ENCODE peak calls at places on chromosomes 13 and 19, in nine cellular contexts. K is lower leg skin, E is AG04450, B is astrocyte of the spinal cord, N is brain microvascular endothelial cell, X is colonic mucosa, D is BE2C, F is fibroblast of the aortic adventitia, J is uterus. T is an unnamed sample.

GRCh38 chr13:109778102-109778542 is 8.3 kb downstream of the IRS2 start:
- DNase-seq in K (no peak), E (no peak), B (peak), N (no peak), X (peak), D (no peak), F (no peak), J (no peak), T (no peak)

GRCh38 chr13:42396501-42396900 is 124.5 kb downstream of the AKAP11 start:
- DNase-seq in K (no peak), E (no peak), B (no peak), N (no peak), X (no peak), D (no peak), F (no peak), J (no peak), T (no peak)

GRCh38 chr13:76980075-76980718 is 11.7 kb upstream of the CLN5 start:
- DNase-seq in K (peak), E (peak), B (peak), N (peak), X (peak), D (peak), F (peak), J (peak), T (no peak)

GRCh38 chr19:10115392-10116084 is 4.0 kb downstream of the P2RY11 start:
- DNase-seq in K (no peak), E (no peak), B (no peak), N (no peak), X (no peak), D (no peak), F (no peak), J (no peak), T (no peak)

GRCh38 chr13:100130092-100130491 is 41.2 kb downstream of the PCCA start:
- DNase-seq in K (no peak), E (no peak), B (peak), N (no peak), X (no peak), D (peak), F (peak), J (no peak), T (no peak)

GRCh38 chr19:39111593-39112199 is 13.9 kb upstream of the PAK4 start:
- DNase-seq in K (no peak), E (no peak), B (no peak), N (no peak), X (no peak), D (peak), F (no peak), J (no peak), T (no peak)

GRCh38 chr13:109602356-109602755 is 184.0 kb downstream of the IRS2 start:
- DNase-seq in K (no peak), E (no peak), B (no peak), N (no peak), X (no peak), D (no peak), F (no peak), J (no peak), T (no peak)

GRCh38 chr19:12995596-12996541 is 594 bp downstream of the NFIX start:
- DNase-seq in K (peak), E (no peak), B (no peak), N (no peak), X (peak), D (no peak), F (no peak), J (no peak), T (no peak)

GRCh38 chr19:2775556-2776430 is 7.3 kb downstream of the SGTA start:
- DNase-seq in K (no peak), E (no peak), B (peak), N (peak), X (peak), D (no peak), F (no peak), J (peak), T (peak)

GRCh38 chr19:8569066-8569761 is 8.0 kb downstream of the MYO1F start:
- DNase-seq in K (no peak), E (peak), B (peak), N (peak), X (peak), D (no peak), F (peak), J (no peak), T (peak)

GRCh38 chr19:32223595-32224370 is 121.6 kb upstream of the ZNF507 start:
- DNase-seq in K (peak), E (no peak), B (no peak), N (no peak), X (no peak), D (no peak), F (no peak), J (no peak), T (no peak)

GRCh38 chr19:15222738-15223648 is 9.3 kb downstream of the EPHX3 start:
- DNase-seq in K (peak), E (peak), B (peak), N (peak), X (peak), D (peak), F (peak), J (peak), T (peak)

DNA sequence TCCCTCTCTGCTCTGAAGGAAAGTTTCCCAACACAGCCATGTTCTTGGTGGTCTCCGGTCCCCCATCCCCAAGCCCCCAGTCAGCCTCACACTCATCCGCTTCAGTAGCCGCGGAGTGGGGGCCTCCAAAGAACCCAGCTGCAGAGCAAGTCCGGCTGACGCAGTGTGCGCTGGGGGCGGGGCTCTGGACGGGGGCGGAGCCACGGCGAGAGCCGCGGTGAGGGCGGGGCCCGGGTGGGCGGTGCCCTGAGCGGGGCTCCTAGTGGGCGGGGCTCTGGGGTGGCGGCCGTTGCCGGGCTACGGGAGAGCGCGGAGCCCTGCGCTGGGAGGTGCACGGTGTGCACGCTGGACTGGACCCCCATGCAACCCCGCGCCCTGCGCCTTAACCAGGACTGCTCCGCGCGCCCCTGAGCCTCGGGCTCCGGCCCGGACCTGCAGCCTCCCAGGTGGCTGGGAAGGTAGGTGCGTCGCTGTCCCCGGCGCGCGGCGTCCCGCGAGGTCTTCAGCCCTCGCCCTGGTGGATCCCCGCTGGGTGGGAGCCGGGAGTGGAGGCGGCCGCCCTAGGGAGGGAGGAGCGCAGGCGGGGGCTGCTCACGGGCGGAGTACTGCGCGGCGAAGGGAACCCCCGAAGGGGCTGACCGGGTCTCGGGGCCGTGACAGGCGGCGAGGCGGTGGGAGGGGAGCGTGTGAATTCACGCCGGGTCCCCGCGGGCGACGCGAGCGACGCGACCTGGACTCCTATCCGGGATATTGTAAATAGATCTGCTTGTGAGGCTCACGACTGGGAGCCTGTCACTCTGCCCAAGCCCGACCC is 9.1 kb downstream of the TNFRSF19 start:
- DNase-seq in K (peak), E (peak), B (peak), N (peak), X (peak), D (peak), F (peak), J (peak), T (no peak)
- TF ChIP-seq CTCF in K (no peak), E (no peak), B (no peak), N (no peak), X (no peak), D (no peak), F (no peak), J (no peak), T (no peak)

DNA sequence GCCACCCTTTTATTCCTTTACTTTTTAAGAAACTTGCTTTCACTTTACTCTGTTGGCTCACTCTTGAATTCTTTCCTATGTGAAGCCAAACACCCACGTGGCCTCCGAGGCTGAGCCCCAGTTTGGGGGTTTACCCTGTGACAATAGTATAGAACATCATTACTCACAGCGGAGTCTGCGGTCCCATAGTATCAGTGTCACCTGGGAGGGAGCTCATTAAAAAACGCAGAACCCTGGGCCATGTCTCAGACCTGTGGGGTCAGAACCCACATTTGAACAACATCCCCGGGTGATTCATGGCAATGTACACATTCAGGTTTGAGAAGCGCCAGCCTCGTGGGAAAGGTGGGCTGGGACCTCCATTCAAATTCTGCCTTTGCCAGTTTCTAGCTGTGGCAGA is 36.0 kb upstream of the UBL3 start:
- DNase-seq in K (no peak), E (no peak), B (no peak), N (no peak), X (no peak), D (no peak), F (no peak), J (no peak), T (no peak)
- H3K4me3 ChIP-seq in K (no peak), E (no peak), B (no peak), N (no peak), X (no peak), D (no peak), F (no peak), J (no peak), T (no peak)

GRCh38 chr19:48395499-48395898 is 2.0 kb downstream of the GRIN2D start:
- DNase-seq in K (no peak), E (no peak), B (no peak), N (no peak), X (no peak), D (no peak), F (no peak), J (no peak), T (no peak)
- TF ChIP-seq CTCF in K (no peak), E (no peak), B (no peak), N (no peak), X (no peak), D (no peak), F (no peak), J (no peak), T (no peak)

DNA sequence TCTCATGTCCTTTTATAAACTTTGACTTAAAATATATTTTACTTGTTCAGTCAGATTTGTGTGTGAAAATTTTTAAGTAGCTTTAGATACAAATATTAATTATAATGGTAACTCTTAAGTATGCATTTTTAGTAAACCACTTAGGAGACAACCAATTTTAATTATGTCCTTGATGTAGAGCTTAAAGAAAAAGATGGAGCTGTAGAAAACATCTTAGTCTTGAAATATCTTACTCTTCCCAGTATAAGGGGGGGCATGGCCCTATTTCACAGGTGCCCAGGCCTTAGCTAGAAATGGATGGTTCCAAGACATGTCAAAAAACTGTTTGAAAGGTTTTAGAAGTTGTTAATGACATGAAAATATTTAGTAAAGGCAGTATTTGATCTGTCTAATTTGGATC is 43.4 kb upstream of the CEACAM21 start:
- DNase-seq in K (no peak), E (no peak), B (no peak), N (no peak), X (no peak), D (no peak), F (no peak), J (no peak), T (no peak)
- H3K4me3 ChIP-seq in K (no peak), E (no peak), B (no peak), N (no peak), X (no peak), D (no peak), F (no peak), J (no peak), T (no peak)

GRCh38 chr13:41193469-41193868 is 900 bp downstream of the KBTBD7 start:
- DNase-seq in K (no peak), E (no peak), B (no peak), N (no peak), X (no peak), D (no peak), F (no peak), J (no peak), T (no peak)
- TF ChIP-seq CTCF in K (no peak), E (no peak), B (no peak), N (no peak), X (no peak), D (no peak), F (no peak), J (no peak), T (no peak)

DNA sequence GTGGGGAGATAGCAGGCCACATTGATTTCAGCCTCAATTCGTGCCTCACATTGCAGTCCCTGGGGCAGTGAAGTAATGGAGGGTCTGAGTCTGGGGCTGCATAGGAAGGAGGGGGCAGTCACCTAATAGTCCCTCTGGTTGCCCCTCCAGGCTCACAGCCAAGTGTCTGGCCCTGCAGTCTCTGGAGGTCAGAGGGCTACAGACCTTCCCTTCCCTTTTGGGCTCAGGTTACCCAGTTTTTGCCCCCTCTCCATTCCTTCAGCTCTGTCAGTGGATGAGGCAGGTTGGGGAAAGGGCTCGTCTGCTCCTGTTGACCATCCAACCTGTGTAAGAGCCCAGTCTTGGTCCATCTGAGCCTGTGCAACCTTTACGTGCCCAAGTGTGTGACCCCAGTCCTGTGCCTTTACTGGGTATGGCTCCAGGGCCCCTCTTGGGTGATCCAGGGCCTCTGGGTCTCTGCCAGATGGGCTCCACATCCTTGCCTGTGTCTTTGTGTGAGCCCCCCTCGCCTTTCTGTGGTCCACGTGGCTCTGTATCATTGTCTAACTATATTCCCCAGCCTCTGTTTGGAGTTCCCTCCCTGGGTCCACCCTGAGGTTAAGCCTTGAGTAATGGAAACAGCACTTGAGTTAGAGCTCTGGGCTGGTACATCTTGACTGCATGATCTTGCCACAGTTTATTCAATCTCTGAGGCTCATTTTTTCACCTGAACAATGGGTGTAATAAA is 13.1 kb downstream of the CIC start:
- DNase-seq in K (peak), E (no peak), B (no peak), N (no peak), X (no peak), D (peak), F (peak), J (peak), T (no peak)
- H3K4me3 ChIP-seq in K (no peak), E (peak), B (no peak), N (no peak), X (no peak), D (peak), F (peak), J (no peak), T (peak)

GRCh38 chr19:11265785-11266236 is 3.5 kb upstream of the DOCK6 start:
- DNase-seq in K (no peak), E (no peak), B (peak), N (no peak), X (peak), D (no peak), F (peak), J (no peak), T (no peak)

GRCh38 chr19:11265177-11265784 is 3.0 kb upstream of the DOCK6 start:
- DNase-seq in K (no peak), E (no peak), B (no peak), N (no peak), X (no peak), D (no peak), F (no peak), J (no peak), T (no peak)

GRCh38 chr19:11261902-11262839 is at the start of gene DOCK6:
- DNase-seq in K (no peak), E (no peak), B (no peak), N (no peak), X (peak), D (peak), F (no peak), J (peak), T (no peak)

GRCh38 chr19:11263726-11264125 is 1.4 kb upstream of the DOCK6 start:
- DNase-seq in K (no peak), E (no peak), B (no peak), N (no peak), X (no peak), D (no peak), F (no peak), J (no peak), T (no peak)

GRCh38 chr19:11264452-11265176 is 2.3 kb upstream of the DOCK6 start:
- DNase-seq in K (peak), E (no peak), B (no peak), N (no peak), X (peak), D (no peak), F (no peak), J (no peak), T (no peak)
- TF ChIP-seq CTCF in K (no peak), E (no peak), B (no peak), N (no peak), X (no peak), D (no peak), F (no peak), J (no peak), T (no peak)

T was measured in epithelial cell of proximal tubule.